ENCODE peak calls at places on chromosome X, in seven cellular contexts. Q is adipocyte; P is NAMALWA; H is RPMI7951; L is activated T-cell treated with anti-CD3 and anti-CD28 coated beads, Interleukin-2, amount 50 U/mL, for 1 hour; Y is WTC11; N is Calu3. D is an unnamed sample.

GRCh38 chrX:66050140-66050569 is 10.3 kb upstream of the VSIG4 start:
- DNase-seq in Y (no peak), L (no peak), Q (no peak), H (no peak), P (no peak), N (no peak), D (no peak)

GRCh38 chrX:121245763-121246162 is 198.4 kb downstream of the GLUD2 start:
- DNase-seq in N (no peak), L (no peak), Y (no peak), Q (no peak), H (no peak), P (no peak), D (no peak)

GRCh38 chrX:6644411-6644810 is 109.5 kb upstream of the VCX3A start:
- DNase-seq in P (peak; percentile 28), L (no peak), H (no peak), Y (no peak), N (no peak), Q (no peak), D (no peak)

GRCh38 chrX:44432641-44433040 is 89.2 kb upstream of the EFHC2 start:
- DNase-seq in Q (no peak), P (peak; percentile 1), L (no peak), N (no peak), Y (no peak), H (no peak), D (no peak)

GRCh38 chrX:108123591-108124366 is 32.2 kb downstream of the ATG4A start:
- DNase-seq in Q (no peak), P (no peak), L (no peak), N (no peak), Y (no peak), H (peak; percentile 8), D (no peak)

GRCh38 chrX:115650916-115651315 is 89.9 kb downstream of the PLS3 start:
- DNase-seq in Q (peak; percentile 80), H (peak; percentile 46), P (peak; percentile 59), L (no peak), N (peak; percentile 28), Y (peak; percentile 59), D (no peak)

GRCh38 chrX:65643046-65643785 is 24.2 kb upstream of the MSN start:
- DNase-seq in Q (peak; percentile 48), P (no peak), Y (no peak), N (peak; percentile 6), L (no peak), H (peak; percentile 47), D (no peak)

GRCh38 chrX:23820235-23820782 is 37.3 kb downstream of the SAT1 start:
- DNase-seq in L (no peak), P (peak; percentile 2), N (peak; percentile 11), Q (no peak), Y (no peak), H (peak; percentile 66), D (no peak)

GRCh38 chrX:37763400-37763799 is 16.5 kb upstream of the CYBB start:
- DNase-seq in H (no peak), L (no peak), Y (no peak), P (no peak), Q (no peak), N (no peak), D (no peak)

GRCh38 chrX:1686642-1687041 is 71.8 kb downstream of the ASMT start:
- DNase-seq in H (peak; percentile 78), Q (peak; percentile 55), N (no peak), P (no peak), L (no peak), Y (no peak), D (no peak)

GRCh38 chrX:104742345-104742744 is 176.3 kb downstream of the IL1RAPL2 start:
- DNase-seq in P (no peak), Y (no peak), L (no peak), Q (no peak), N (no peak), H (no peak), D (no peak)

GRCh38 chrX:152915541-152916241 is 17.8 kb downstream of the ZNF185 start:
- DNase-seq in N (peak; percentile 21), P (peak; percentile 68), H (peak; percentile 43), Q (peak; percentile 37), Y (peak; percentile 54), L (no peak), D (no peak)

GRCh38 chrX:40173662-40174593 is 76.2 kb upstream of the BCOR start:
- DNase-seq in Q (no peak), P (no peak), L (peak; percentile 51), N (peak; percentile 78), H (peak; percentile 93), Y (peak; percentile 38), D (peak; percentile 53)

GRCh38 chrX:107673933-107674479 is 45.7 kb downstream of the PRPS1 start:
- DNase-seq in L (peak; percentile 86), H (peak; percentile 70), Y (no peak), N (peak; percentile 68), P (peak; percentile 92), Q (peak; percentile 88), D (peak; percentile 85)

GRCh38 chrX:100649550-100650356 is 5.8 kb downstream of the SRPX2 start:
- DNase-seq in Q (peak; percentile 90), N (peak; percentile 75), Y (peak; percentile 11), H (peak; percentile 65), P (no peak), L (no peak), D (no peak)

GRCh38 chrX:2336181-2336580 is 164.6 kb downstream of the DHRSX start:
- DNase-seq in Q (no peak), P (no peak), N (no peak), Y (no peak), H (no peak), L (no peak), D (no peak)

GRCh38 chrX:30938295-30938694 is 49.2 kb upstream of the TAB3 start:
- DNase-seq in L (no peak), Q (no peak), P (no peak), Y (no peak), H (no peak), N (no peak), D (no peak)

GRCh38 chrX:68934922-68935321 is 106.1 kb downstream of the EFNB1 start:
- DNase-seq in H (no peak), P (no peak), L (no peak), Y (no peak), N (no peak), Q (no peak), D (no peak)

GRCh38 chrX:13101439-13102139 is 57.2 kb upstream of the FAM9C start:
- DNase-seq in L (peak; percentile 46), Y (no peak), H (peak; percentile 91), P (no peak), N (peak; percentile 78), Q (peak; percentile 88), D (no peak)

GRCh38 chrX:10769696-10770619 is 149.6 kb upstream of the MID1 start:
- DNase-seq in Q (peak; percentile 66), Y (no peak), H (peak; percentile 55), P (no peak), L (no peak), N (peak; percentile 3), D (no peak)

GRCh38 chrX:119375561-119375960 is 23.6 kb upstream of the SLC25A43 start:
- DNase-seq in H (peak; percentile 76), P (no peak), L (no peak), Y (no peak), Q (no peak), N (no peak), D (no peak)

GRCh38 chrX:95903490-95903889 is 781.2 kb upstream of the DIAPH2 start:
- DNase-seq in L (no peak), Q (no peak), N (no peak), Y (no peak), H (no peak), P (no peak), D (no peak)

GRCh38 chrX:38236901-38237615 is 16.4 kb upstream of the SRPX start:
- DNase-seq in Q (no peak), Y (no peak), L (no peak), P (no peak), H (no peak), N (no peak), D (no peak)

GRCh38 chrX:30618160-30618765 is 35.0 kb upstream of the GK start:
- DNase-seq in H (peak; percentile 31), P (peak; percentile 19), L (no peak), N (peak; percentile 1), Y (peak; percentile 16), Q (no peak), D (no peak)

GRCh38 chrX:2670978-2671377 is 20.1 kb upstream of the CD99 start:
- DNase-seq in Y (no peak), Q (no peak), L (no peak), N (no peak), H (no peak), P (no peak), D (no peak)

GRCh38 chrX:125198546-125198945 is 121.1 kb upstream of the TEX13C start:
- DNase-seq in Q (no peak), P (no peak), H (no peak), N (no peak), L (no peak), Y (no peak), D (no peak)

GRCh38 chrX:137926090-137926489 is 360.2 kb downstream of the ZIC3 start:
- DNase-seq in L (no peak), P (peak; percentile 22), Y (peak; percentile 19), H (no peak), N (no peak), Q (no peak), D (no peak)

GRCh38 chrX:97397371-97397770 is 513.7 kb downstream of the RPA4 start:
- DNase-seq in Q (no peak), L (no peak), P (no peak), N (no peak), Y (no peak), H (peak; percentile 40), D (no peak)

GRCh38 chrX:130120321-130120731 is 10.0 kb upstream of the ELF4 start:
- DNase-seq in N (no peak), L (no peak), H (no peak), Q (peak; percentile 39), Y (peak; percentile 46), P (peak; percentile 54), D (no peak)

GRCh38 chrX:110055616-110056015 is 52.7 kb downstream of the TMEM164 start:
- DNase-seq in N (no peak), Q (no peak), H (peak; percentile 34), Y (no peak), L (no peak), P (no peak), D (no peak)

GRCh38 chrX:118755633-118756032 is 28.2 kb downstream of the IL13RA1 start:
- DNase-seq in Y (no peak), Q (no peak), H (no peak), P (no peak), N (no peak), L (no peak), D (no peak)

GRCh38 chrX:275476-275966 is 5.7 kb upstream of the PLCXD1 start:
- DNase-seq in H (no peak), Q (no peak), N (no peak), L (no peak), P (no peak), Y (no peak), D (no peak)

GRCh38 chrX:23317799-23318724 is 16.6 kb upstream of the PTCHD1 start:
- DNase-seq in P (peak; percentile 42), Y (peak; percentile 57), N (peak; percentile 52), Q (peak; percentile 20), H (no peak), L (peak; percentile 25), D (peak; percentile 39)

GRCh38 chrX:154010330-154011087 is 9.2 kb downstream of the IRAK1 start:
- DNase-seq in P (no peak), Y (no peak), Q (no peak), H (peak; percentile 82), L (no peak), N (no peak), D (no peak)

GRCh38 chrX:131735127-131735526 is 191.3 kb downstream of the OR13H1 start:
- DNase-seq in H (no peak), L (no peak), Y (no peak), N (no peak), Q (no peak), P (no peak), D (no peak)

GRCh38 chrX:151397741-151398070 is 700 bp downstream of the VMA21 start:
- DNase-seq in P (peak; percentile 32), Y (no peak), L (no peak), H (peak; percentile 0), Q (no peak), N (no peak), D (no peak)

GRCh38 chrX:73214366-73215094 is at the start of gene NAP1L2:
- DNase-seq in L (peak; percentile 41), N (no peak), Q (peak; percentile 8), H (peak; percentile 37), P (no peak), Y (peak; percentile 35), D (peak; percentile 34)

GRCh38 chrX:24154490-24155034 is 5.0 kb downstream of the ZFX start:
- DNase-seq in L (no peak), H (no peak), Q (peak; percentile 81), N (no peak), Y (no peak), P (no peak), D (no peak)

D was measured in activated naive CD8-positive, alpha-beta T cell treated with anti-CD3 and anti-CD28 coated beads, Interleukin-2, amount 10 ng/mL, durations not matched to agents 7 days and 5 days.